ENCODE peak calls at places on chromosomes 6 and 20, in five cellular contexts. R, H, T, N and Z are unnamed samples.
A peak's percentile ranks its signal among the peaks of the same experiment; 100 is the strongest.

GRCh38 chr6:52552278-52552643 is 24.6 kb downstream of the TRAM2 start:
- DNase-seq in R (no peak), H (peak; percentile 88), T (no peak), N (no peak), Z (no peak)

GRCh38 chr6:158631678-158632537 is 12.6 kb downstream of the DYNLT1 start:
- DNase-seq in R (peak; percentile 89), H (no peak), T (peak; percentile 97), N (peak; percentile 91), Z (no peak)

GRCh38 chr20:48184229-48184628 is 398.9 kb upstream of the SULF2 start:
- DNase-seq in R (no peak), H (no peak), T (no peak), N (no peak), Z (no peak)

GRCh38 chr6:167949121-167949684 is 48.3 kb upstream of the KIF25 start:
- DNase-seq in R (peak; percentile 25), H (no peak), T (no peak), N (peak; percentile 38), Z (no peak)

GRCh38 chr6:138736640-138737039 is 36.9 kb upstream of the CCDC28A start:
- DNase-seq in R (peak; percentile 12), H (no peak), T (peak; percentile 9), N (peak; percentile 19), Z (no peak)

GRCh38 chr20:347640-348484 is 951 bp downstream of the NRSN2 start:
- DNase-seq in R (peak; percentile 84), H (peak; percentile 56), T (peak; percentile 90), N (peak; percentile 93), Z (no peak)

GRCh38 chr6:158131926-158132325 is 36.1 kb downstream of the SERAC1 start:
- DNase-seq in R (no peak), H (peak; percentile 41), T (peak; percentile 34), N (peak; percentile 9), Z (no peak)

GRCh38 chr6:42012501-42013133 is 37.7 kb upstream of the TAF8 start:
- DNase-seq in R (no peak), H (no peak), T (no peak), N (peak; percentile 39), Z (no peak)

GRCh38 chr6:72950114-72950860 is 275.0 kb downstream of the KHDC1L start:
- DNase-seq in R (peak; percentile 83), H (no peak), T (peak; percentile 89), N (peak; percentile 85), Z (peak; percentile 7)

GRCh38 chr6:158039571-158040050 is 57.9 kb downstream of the SYNJ2 start:
- DNase-seq in R (peak; percentile 87), H (no peak), T (peak; percentile 52), N (peak; percentile 91), Z (no peak)

GRCh38 chr6:25278557-25278913 is 639 bp upstream of the CARMIL1 start:
- DNase-seq in R (peak; percentile 32), H (no peak), T (no peak), N (peak; percentile 44), Z (no peak)

GRCh38 chr6:148313483-148313882 is 29.2 kb upstream of the SASH1 start:
- DNase-seq in R (no peak), H (no peak), T (no peak), N (no peak), Z (no peak)

GRCh38 chr20:48903705-48904104 is 17.8 kb upstream of the ARFGEF2 start:
- DNase-seq in R (no peak), H (no peak), T (no peak), N (no peak), Z (no peak)

GRCh38 chr6:11806561-11807317 is 28.1 kb upstream of the ADTRP start:
- DNase-seq in R (no peak), H (no peak), T (no peak), N (peak; percentile 6), Z (peak; percentile 77)

GRCh38 chr6:139126255-139126654 is 8.6 kb upstream of the HECA start:
- DNase-seq in R (peak; percentile 83), H (no peak), T (peak; percentile 92), N (peak; percentile 83), Z (no peak)

DNA sequence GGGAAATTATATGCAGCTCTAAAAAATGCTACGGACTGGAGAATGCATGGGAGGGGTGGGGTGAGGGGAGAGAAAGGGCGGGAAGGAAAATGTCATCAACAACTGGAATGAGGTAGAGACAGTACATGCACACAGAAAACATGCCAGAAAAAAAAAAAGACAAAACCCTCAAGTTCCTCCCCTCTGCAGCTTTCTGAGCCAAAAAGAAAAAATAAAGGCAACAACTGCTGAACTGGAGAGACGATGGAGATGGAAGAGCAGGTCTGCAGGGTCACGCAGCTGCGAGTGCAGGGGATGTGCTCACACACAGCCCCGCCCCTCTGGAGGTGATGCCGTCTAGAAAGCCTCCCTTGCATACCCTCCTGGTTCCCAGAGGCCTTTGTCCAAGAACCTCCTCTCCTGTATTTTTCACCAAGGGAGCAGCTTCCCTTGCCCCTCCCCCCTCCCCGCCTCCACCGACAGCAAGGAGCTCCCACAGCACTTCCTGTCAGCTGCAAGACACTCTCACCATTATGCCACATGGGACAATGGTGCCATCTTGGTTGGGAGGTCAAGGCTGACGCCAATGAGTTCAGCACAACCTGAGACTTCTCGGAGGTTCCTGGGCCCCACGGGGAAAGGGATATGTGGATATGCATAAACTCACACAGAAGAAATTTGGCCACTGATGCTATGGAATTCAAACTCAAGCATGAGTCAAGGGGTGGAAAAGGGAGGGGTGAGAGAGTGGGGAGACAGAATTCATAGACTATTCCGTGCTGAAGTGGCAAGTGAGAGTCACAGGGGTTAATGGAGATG is 133.1 kb downstream of the SCML4 start:
- DNase-seq in R (peak; percentile 75), H (no peak), T (peak; percentile 96), N (peak; percentile 80), Z (no peak)
- H3K4me1 ChIP-seq in R (peaks cover 9% of the 10 kb centered on the region), H (no peaks in the 10 kb centered on the region), T (peaks cover 23% of the 10 kb centered on the region), N (peaks cover 26% of the 10 kb centered on the region), Z (no peaks in the 10 kb centered on the region)

GRCh38 chr6:90048191-90048969 is 154.1 kb downstream of the GJA10 start:
- DNase-seq in R (no peak), H (no peak), T (no peak), N (no peak), Z (no peak)
- H3K4me2 ChIP-seq in R (no peak overlapping the region), H (no peak overlapping the region), T (no peak overlapping the region), N (no peak overlapping the region), Z (no peak overlapping the region)

GRCh38 chr20:31706607-31707257 is 15.9 kb downstream of the BCL2L1 start:
- DNase-seq in R (no peak), H (no peak), T (no peak), N (no peak), Z (no peak)
- H3K4me1 ChIP-seq in R (peaks cover 23% of the 10 kb centered on the region), H (peaks cover 82% of the 10 kb centered on the region), T (peaks cover 7% of the 10 kb centered on the region), N (peaks cover 11% of the 10 kb centered on the region), Z (peaks cover 68% of the 10 kb centered on the region)

GRCh38 chr6:89793586-89793985 is 26.0 kb downstream of the MDN1 start:
- DNase-seq in R (peak; percentile 6), H (no peak), T (no peak), N (peak; percentile 9), Z (no peak)

GRCh38 chr6:89790403-89790802 is 29.2 kb downstream of the MDN1 start:
- DNase-seq in R (no peak), H (no peak), T (no peak), N (no peak), Z (no peak)

GRCh38 chr6:89792881-89793280 is 26.7 kb downstream of the MDN1 start:
- DNase-seq in R (peak; percentile 9), H (peak; percentile 69), T (peak; percentile 16), N (peak; percentile 9), Z (no peak)

GRCh38 chr6:89797317-89797716 is 22.3 kb downstream of the MDN1 start:
- DNase-seq in R (peak; percentile 94), H (no peak), T (peak; percentile 74), N (peak; percentile 96), Z (no peak)

DNA sequence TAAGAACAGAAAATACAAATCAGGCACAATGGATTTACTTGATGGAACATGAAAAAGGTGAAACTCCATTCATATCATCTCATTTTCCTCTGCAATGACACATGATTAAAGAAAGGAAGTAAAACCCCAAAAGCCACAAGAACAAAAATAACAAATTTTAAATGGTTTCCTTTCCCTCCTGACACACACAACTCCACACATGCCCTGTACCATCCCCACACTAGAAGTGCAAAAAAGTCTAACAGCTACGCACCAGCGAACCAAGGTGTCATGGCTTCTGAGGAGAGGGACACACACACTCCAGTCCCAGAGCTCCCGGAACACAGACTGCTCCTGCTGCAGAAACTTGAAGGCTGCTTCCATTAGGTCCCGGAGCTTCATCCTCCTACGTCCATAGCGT is 25.3 kb downstream of the MDN1 start:
- DNase-seq in R (no peak), H (no peak), T (no peak), N (no peak), Z (no peak)
- H3K4me2 ChIP-seq in R (no peak overlapping the region), H (no peak overlapping the region), T (no peak overlapping the region), N (no peak overlapping the region), Z (no peak overlapping the region)

GRCh38 chr6:88670369-88670768 is 293.0 kb downstream of the RNGTT start:
- DNase-seq in R (peak; percentile 2), H (no peak), T (no peak), N (no peak), Z (no peak)

GRCh38 chr6:88666906-88667305 is 296.5 kb downstream of the RNGTT start:
- DNase-seq in R (no peak), H (no peak), T (no peak), N (no peak), Z (no peak)

GRCh38 chr6:88677356-88677755 is 286.1 kb downstream of the RNGTT start:
- DNase-seq in R (no peak), H (no peak), T (no peak), N (no peak), Z (no peak)

GRCh38 chr6:88669475-88669874 is 293.9 kb downstream of the RNGTT start:
- DNase-seq in R (no peak), H (no peak), T (no peak), N (no peak), Z (no peak)

DNA sequence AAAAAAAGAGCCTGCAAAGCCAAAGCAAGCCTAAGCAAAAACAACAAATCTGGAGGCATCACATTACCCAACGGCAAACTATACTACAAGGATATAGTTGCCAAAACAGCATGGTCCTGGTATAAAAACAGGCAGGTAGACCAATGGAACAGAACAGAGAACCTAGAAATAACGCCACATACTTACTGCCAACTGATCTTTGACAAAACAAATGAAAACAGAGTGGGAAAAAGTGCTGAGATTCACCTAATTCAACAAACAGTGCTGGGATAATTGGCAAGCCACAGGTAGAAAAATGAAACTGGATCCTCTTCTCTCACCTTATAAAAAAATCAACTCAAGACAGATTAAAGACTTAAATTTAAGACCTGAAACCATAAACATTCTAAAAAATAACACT is 291.8 kb downstream of the RNGTT start:
- DNase-seq in R (no peak), H (no peak), T (no peak), N (no peak), Z (no peak)
- H3K4me1 ChIP-seq in R (no peaks in the 10 kb centered on the region), H (no peaks in the 10 kb centered on the region), T (no peaks in the 10 kb centered on the region), N (no peaks in the 10 kb centered on the region), Z (no peaks in the 10 kb centered on the region)